ENCODE peak calls at places on chromosomes 16 and 17, in seven cellular contexts. Y is astrocyte of the spinal cord; U is AG09309; B is RWPE1; N is stimulated activated CD4-positive, alpha-beta T cell treated with anti-CD3 and anti-CD28 coated beads, Interleukin-1b, Interleukin-23, amount 100 ng/mL, for 24 hours; P is stimulated activated effector memory CD8-positive, alpha-beta T cell treated with anti-CD3 and anti-CD28 coated beads, Interleukin-12 subunit alpha, Interleukin-12 subunit beta, amount 100 ng/mL, for 72 hours; G is T follicular helper cell. T is an unnamed sample.

GRCh38 chr17:67049025-67049739 is 4.8 kb downstream of the CACNG1 start:
- DNase-seq in B (no peak), Y (no peak), P (no peak), G (no peak), U (no peak), N (no peak), T (no peak)

GRCh38 chr17:61411114-61411943 is 11.7 kb downstream of the TBX2 start:
- DNase-seq in P (peak), Y (peak), G (no peak), N (no peak), U (no peak), B (peak), T (no peak)

GRCh38 chr17:30558313-30559195 is 81.3 kb downstream of the GOSR1 start:
- DNase-seq in U (no peak), Y (no peak), P (no peak), G (no peak), N (no peak), B (no peak), T (no peak)

GRCh38 chr16:56316545-56316944 is 108.8 kb downstream of the AMFR start:
- DNase-seq in Y (no peak), N (no peak), G (no peak), P (no peak), U (no peak), B (no peak), T (no peak)

GRCh38 chr16:49929606-49930005 is 73.7 kb upstream of the ZNF423 start:
- DNase-seq in G (no peak), P (no peak), B (no peak), Y (no peak), U (no peak), N (no peak), T (no peak)

GRCh38 chr16:69179255-69180010 is 7.5 kb upstream of the SNTB2 start:
- DNase-seq in B (peak), G (no peak), U (peak), N (no peak), P (no peak), Y (peak), T (peak)

GRCh38 chr16:70689970-70690905 is 4.4 kb upstream of the MTSS2 start:
- DNase-seq in P (no peak), G (no peak), B (no peak), U (no peak), N (no peak), Y (no peak), T (peak)

GRCh38 chr16:11105038-11105903 is 150.7 kb downstream of the SOCS1 start:
- DNase-seq in U (peak), P (no peak), B (peak), Y (peak), N (no peak), G (no peak), T (peak)

GRCh38 chr16:56683424-56684162 is 1.3 kb downstream of the MT1X start:
- DNase-seq in Y (no peak), P (no peak), U (no peak), G (no peak), N (no peak), B (no peak), T (no peak)

GRCh38 chr17:19456016-19456927 is 45.2 kb downstream of the RNF112 start:
- DNase-seq in Y (no peak), B (no peak), U (no peak), N (no peak), G (no peak), P (no peak), T (no peak)

GRCh38 chr16:68069511-68070248 is 15.5 kb upstream of the NFATC3 start:
- DNase-seq in U (no peak), P (no peak), N (no peak), Y (no peak), B (no peak), G (no peak), T (no peak)

GRCh38 chr17:31390748-31391495 is 553 bp upstream of the RAB11FIP4 start:
- DNase-seq in G (no peak), P (no peak), B (no peak), N (no peak), Y (no peak), U (no peak), T (no peak)

GRCh38 chr16:23852794-23853562 is 17.2 kb downstream of the PRKCB start:
- DNase-seq in P (no peak), B (no peak), Y (no peak), N (no peak), U (no peak), G (no peak), T (no peak)

GRCh38 chr17:80345841-80346497 is 69.0 kb upstream of the ENDOV start:
- DNase-seq in B (no peak), G (no peak), Y (no peak), P (no peak), U (no peak), N (no peak), T (no peak)

GRCh38 chr17:980406-981291 is 1.1 kb upstream of the NXN start:
- DNase-seq in N (peak), Y (peak), U (no peak), P (peak), B (peak), G (peak), T (peak)

GRCh38 chr16:4496305-4496704 is 20.1 kb downstream of the HMOX2 start:
- DNase-seq in U (no peak), P (no peak), G (no peak), B (peak), Y (peak), N (no peak), T (peak)

GRCh38 chr17:11671151-11671550 is 72.9 kb downstream of the DNAH9 start:
- DNase-seq in Y (no peak), N (no peak), U (no peak), B (no peak), G (no peak), P (no peak), T (no peak)

GRCh38 chr17:77963441-77963840 is 4.9 kb downstream of the TNRC6C start:
- DNase-seq in P (peak), G (peak), U (peak), Y (peak), B (no peak), N (no peak), T (peak)

GRCh38 chr17:63151981-63152523 is 186.0 kb downstream of the TANC2 start:
- DNase-seq in U (no peak), G (no peak), N (no peak), Y (peak), B (no peak), P (no peak), T (no peak)

GRCh38 chr17:41013606-41014005 is 4.7 kb upstream of the KRTAP3-1 start:
- DNase-seq in U (peak), Y (no peak), G (no peak), N (no peak), B (no peak), P (no peak), T (peak)

GRCh38 chr16:76653390-76654026 is 376.3 kb downstream of the CNTNAP4 start:
- DNase-seq in P (no peak), Y (peak), G (no peak), B (peak), U (no peak), N (no peak), T (peak)

GRCh38 chr17:11511696-11512095 is 86.6 kb upstream of the DNAH9 start:
- DNase-seq in Y (no peak), B (no peak), G (no peak), P (no peak), U (no peak), N (no peak), T (no peak)

GRCh38 chr17:59830846-59831486 is 61.8 kb downstream of the TUBD1 start:
- DNase-seq in B (no peak), N (no peak), Y (peak), U (no peak), P (peak), G (no peak), T (no peak)

GRCh38 chr16:47079883-47080282 is 63.9 kb downstream of the NETO2 start:
- DNase-seq in U (no peak), Y (no peak), N (no peak), P (no peak), G (no peak), B (no peak), T (no peak)

GRCh38 chr16:71351558-71351901 is 7.0 kb upstream of the CALB2 start:
- DNase-seq in P (no peak), N (no peak), U (no peak), B (no peak), G (no peak), Y (no peak), T (peak)

GRCh38 chr16:85386467-85387170 is 226.5 kb upstream of the GSE1 start:
- DNase-seq in G (no peak), Y (no peak), U (no peak), B (no peak), P (no peak), N (no peak), T (no peak)

GRCh38 chr16:85902366-85903155 is 3.6 kb downstream of the IRF8 start:
- DNase-seq in G (peak), U (no peak), N (no peak), P (peak), Y (no peak), B (no peak), T (no peak)

GRCh38 chr17:39965017-39965699 is 2.4 kb downstream of the GSDMA start:
- DNase-seq in B (no peak), G (no peak), P (no peak), N (no peak), U (no peak), Y (no peak), T (no peak)

GRCh38 chr16:2836646-2837508 is 6.8 kb downstream of the ZG16B start:
- DNase-seq in P (no peak), N (no peak), U (no peak), B (no peak), Y (peak), G (no peak), T (peak)

GRCh38 chr17:9839433-9839832 is 13.7 kb downstream of the GLP2R start:
- DNase-seq in U (no peak), N (no peak), Y (no peak), B (no peak), P (no peak), G (no peak), T (peak)

GRCh38 chr17:39171933-39172332 is 6.0 kb upstream of the ARL5C start:
- DNase-seq in B (no peak), N (no peak), G (no peak), U (no peak), Y (no peak), P (no peak), T (no peak)

GRCh38 chr17:37446027-37446426 is 39.3 kb downstream of the TADA2A start:
- DNase-seq in U (no peak), P (no peak), Y (peak), G (no peak), N (no peak), B (peak), T (peak)

GRCh38 chr17:9021158-9021984 is at the start of gene NTN1:
- DNase-seq in U (no peak), G (peak), Y (no peak), N (peak), B (peak), P (peak), T (peak)

GRCh38 chr17:59914274-59914854 is 21.4 kb downstream of the RPS6KB1 start:
- DNase-seq in Y (peak), G (no peak), P (no peak), U (no peak), B (peak), N (no peak), T (peak)

GRCh38 chr16:2236362-2237075 is at the start of gene DNASE1L2:
- DNase-seq in Y (no peak), P (no peak), G (no peak), B (peak), N (no peak), U (no peak), T (no peak)

GRCh38 chr17:27519550-27519949 is 63.3 kb downstream of the KSR1 start:
- DNase-seq in P (no peak), N (no peak), B (no peak), Y (no peak), G (no peak), U (no peak), T (no peak)

GRCh38 chr17:72465191-72466024 is 344.6 kb downstream of the SOX9 start:
- DNase-seq in P (no peak), G (no peak), B (peak), N (no peak), Y (peak), U (peak), T (peak)

GRCh38 chr16:80346160-80346632 is 194.6 kb upstream of the DYNLRB2 start:
- DNase-seq in P (no peak), G (no peak), Y (peak), U (no peak), N (no peak), B (no peak), T (no peak)

T was measured in A172.